ENCODE peak calls at places on chromosomes 7 and 10, in nine cellular contexts. One of them, this sample, is unnamed.

GRCh38 chr10:72069751-72070501 is 18.4 kb downstream of the SPOCK2 start:
- DNase-seq in mesendoderm: peak; percentile 65
- DNase-seq in colonic mucosa: no peak
- DNase-seq in keratinocyte: no peak
- DNase-seq in foreskin fibroblast: no peak
- DNase-seq in HCT116: no peak
- DNase-seq in adrenal gland: no peak
- DNase-seq in OCI-LY7: no peak
- DNase-seq in heart left ventricle: no peak
- DNase-seq in this sample: no peak

GRCh38 chr7:143913945-143914615 is 12.1 kb upstream of the TCAF1 start:
- DNase-seq in mesendoderm: no peak
- DNase-seq in colonic mucosa: no peak
- DNase-seq in keratinocyte: no peak
- DNase-seq in foreskin fibroblast: no peak
- DNase-seq in HCT116: no peak
- DNase-seq in adrenal gland: no peak
- DNase-seq in OCI-LY7: no peak
- DNase-seq in heart left ventricle: no peak
- DNase-seq in this sample: no peak

GRCh38 chr10:3825862-3826351 is 40.9 kb upstream of the KLF6 start:
- DNase-seq in mesendoderm: no peak
- DNase-seq in colonic mucosa: no peak
- DNase-seq in keratinocyte: no peak
- DNase-seq in foreskin fibroblast: peak; percentile 55
- DNase-seq in HCT116: no peak
- DNase-seq in adrenal gland: no peak
- DNase-seq in OCI-LY7: no peak
- DNase-seq in heart left ventricle: peak; percentile 41
- DNase-seq in this sample: no peak

GRCh38 chr10:99740261-99740660 is 8.2 kb downstream of the CUTC start:
- DNase-seq in mesendoderm: no peak
- DNase-seq in colonic mucosa: no peak
- DNase-seq in keratinocyte: no peak
- DNase-seq in foreskin fibroblast: no peak
- DNase-seq in HCT116: no peak
- DNase-seq in adrenal gland: no peak
- DNase-seq in OCI-LY7: no peak
- DNase-seq in heart left ventricle: no peak
- DNase-seq in this sample: no peak

GRCh38 chr10:89793649-89794254 is 92.4 kb downstream of the KIF20B start:
- DNase-seq in mesendoderm: peak; percentile 78
- DNase-seq in colonic mucosa: peak; percentile 31
- DNase-seq in keratinocyte: peak; percentile 26
- DNase-seq in foreskin fibroblast: peak; percentile 56
- DNase-seq in HCT116: peak; percentile 73
- DNase-seq in adrenal gland: peak; percentile 39
- DNase-seq in OCI-LY7: peak; percentile 72
- DNase-seq in heart left ventricle: peak; percentile 24
- DNase-seq in this sample: peak; percentile 64

GRCh38 chr10:123611876-123612275 is 54.3 kb upstream of the GPR26 start:
- DNase-seq in mesendoderm: no peak
- DNase-seq in colonic mucosa: no peak
- DNase-seq in keratinocyte: no peak
- DNase-seq in foreskin fibroblast: no peak
- DNase-seq in HCT116: no peak
- DNase-seq in adrenal gland: no peak
- DNase-seq in OCI-LY7: no peak
- DNase-seq in heart left ventricle: no peak
- DNase-seq in this sample: no peak

GRCh38 chr10:132889556-132889955 is 52.8 kb downstream of the CFAP46 start:
- DNase-seq in mesendoderm: no peak
- DNase-seq in colonic mucosa: no peak
- DNase-seq in keratinocyte: no peak
- DNase-seq in foreskin fibroblast: no peak
- DNase-seq in HCT116: no peak
- DNase-seq in adrenal gland: no peak
- DNase-seq in OCI-LY7: no peak
- DNase-seq in heart left ventricle: no peak
- DNase-seq in this sample: no peak

GRCh38 chr7:54824655-54825054 is 65.6 kb upstream of the SEC61G start:
- DNase-seq in mesendoderm: no peak
- DNase-seq in colonic mucosa: no peak
- DNase-seq in keratinocyte: no peak
- DNase-seq in foreskin fibroblast: no peak
- DNase-seq in HCT116: no peak
- DNase-seq in adrenal gland: no peak
- DNase-seq in OCI-LY7: no peak
- DNase-seq in heart left ventricle: no peak
- DNase-seq in this sample: no peak

GRCh38 chr7:48084727-48085432 is 4.2 kb upstream of the UPP1 start:
- DNase-seq in mesendoderm: peak; percentile 95
- DNase-seq in colonic mucosa: peak; percentile 57
- DNase-seq in keratinocyte: peak; percentile 94
- DNase-seq in foreskin fibroblast: peak; percentile 97
- DNase-seq in HCT116: peak; percentile 87
- DNase-seq in adrenal gland: peak; percentile 68
- DNase-seq in OCI-LY7: no peak
- DNase-seq in heart left ventricle: peak; percentile 70
- DNase-seq in this sample: peak; percentile 48

GRCh38 chr7:100489824-100490223 is 6.1 kb downstream of the NYAP1 start:
- DNase-seq in mesendoderm: peak; percentile 99
- DNase-seq in colonic mucosa: peak; percentile 76
- DNase-seq in keratinocyte: no peak
- DNase-seq in foreskin fibroblast: peak; percentile 90
- DNase-seq in HCT116: no peak
- DNase-seq in adrenal gland: no peak
- DNase-seq in OCI-LY7: peak; percentile 85
- DNase-seq in heart left ventricle: peak; percentile 32
- DNase-seq in this sample: peak; percentile 48

GRCh38 chr7:69937097-69937496 is 338.8 kb downstream of the AUTS2 start:
- DNase-seq in mesendoderm: peak; percentile 41
- DNase-seq in colonic mucosa: no peak
- DNase-seq in keratinocyte: no peak
- DNase-seq in foreskin fibroblast: no peak
- DNase-seq in HCT116: no peak
- DNase-seq in adrenal gland: no peak
- DNase-seq in OCI-LY7: no peak
- DNase-seq in heart left ventricle: no peak
- DNase-seq in this sample: no peak
- H3K4me3 ChIP-seq in mesendoderm: no peak overlapping the region
- H3K4me3 ChIP-seq in colonic mucosa: no peak overlapping the region
- H3K4me3 ChIP-seq in keratinocyte: no peak overlapping the region
- H3K4me3 ChIP-seq in foreskin fibroblast: no peak overlapping the region
- H3K4me3 ChIP-seq in HCT116: no peak overlapping the region
- H3K4me3 ChIP-seq in adrenal gland: no peak overlapping the region
- H3K4me3 ChIP-seq in OCI-LY7: no peak overlapping the region
- H3K4me3 ChIP-seq in heart left ventricle: no peak overlapping the region
- H3K4me3 ChIP-seq in this sample: no peak overlapping the region

GRCh38 chr7:462173-463103 is 57.2 kb downstream of the PDGFA start:
- DNase-seq in mesendoderm: no peak
- DNase-seq in colonic mucosa: no peak
- DNase-seq in keratinocyte: no peak
- DNase-seq in foreskin fibroblast: no peak
- DNase-seq in HCT116: no peak
- DNase-seq in adrenal gland: no peak
- DNase-seq in OCI-LY7: no peak
- DNase-seq in heart left ventricle: no peak
- DNase-seq in this sample: no peak

GRCh38 chr7:460374-461117 is 59.1 kb downstream of the PDGFA start:
- DNase-seq in mesendoderm: peak; percentile 58
- DNase-seq in colonic mucosa: no peak
- DNase-seq in keratinocyte: no peak
- DNase-seq in foreskin fibroblast: peak; percentile 52
- DNase-seq in HCT116: no peak
- DNase-seq in adrenal gland: no peak
- DNase-seq in OCI-LY7: no peak
- DNase-seq in heart left ventricle: peak; percentile 56
- DNase-seq in this sample: no peak

GRCh38 chr7:459584-460373 is 59.9 kb downstream of the PDGFA start:
- DNase-seq in mesendoderm: peak; percentile 20
- DNase-seq in colonic mucosa: no peak
- DNase-seq in keratinocyte: no peak
- DNase-seq in foreskin fibroblast: no peak
- DNase-seq in HCT116: no peak
- DNase-seq in adrenal gland: no peak
- DNase-seq in OCI-LY7: no peak
- DNase-seq in heart left ventricle: no peak
- DNase-seq in this sample: no peak

GRCh38 chr7:461118-461452 is 58.6 kb downstream of the PDGFA start:
- DNase-seq in mesendoderm: no peak
- DNase-seq in colonic mucosa: no peak
- DNase-seq in keratinocyte: no peak
- DNase-seq in foreskin fibroblast: no peak
- DNase-seq in HCT116: no peak
- DNase-seq in adrenal gland: no peak
- DNase-seq in OCI-LY7: no peak
- DNase-seq in heart left ventricle: no peak
- DNase-seq in this sample: peak; percentile 2

DNA sequence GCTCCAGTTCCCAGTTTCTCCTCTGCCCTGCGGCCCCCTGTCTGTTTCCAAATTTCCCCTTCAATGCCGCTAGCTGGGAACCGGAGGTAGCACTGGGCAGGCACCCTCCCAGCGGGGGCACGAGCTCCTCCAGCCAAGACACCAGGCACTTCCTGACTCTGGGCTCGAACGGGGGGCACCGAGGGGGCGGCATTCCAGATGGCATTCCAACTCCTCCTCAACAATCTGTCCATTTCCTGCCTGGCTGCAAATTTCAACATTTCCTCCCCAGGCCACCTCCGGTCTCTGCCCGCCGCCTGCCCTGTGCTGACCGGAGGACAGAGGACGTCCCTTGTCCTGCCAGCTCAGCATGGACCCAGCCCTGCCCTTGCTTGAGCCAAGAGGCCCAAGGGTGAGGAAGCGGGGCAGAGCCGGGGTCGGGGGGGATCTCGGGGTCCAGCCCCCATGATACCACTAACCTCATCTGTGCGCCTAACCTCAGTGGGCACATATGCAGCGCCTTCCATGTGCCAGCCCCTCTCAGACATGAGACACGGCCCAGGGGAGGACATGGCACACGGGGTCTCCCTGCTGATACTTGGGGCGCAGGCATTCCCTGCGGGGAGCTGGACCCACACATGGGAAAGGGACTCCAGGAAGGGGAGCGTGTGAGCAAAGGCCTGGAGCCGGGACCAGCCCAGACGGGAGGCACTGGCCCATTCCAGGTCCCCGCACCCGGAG is 58.0 kb downstream of the PDGFA start:
- DNase-seq in mesendoderm: peak; percentile 31
- DNase-seq in colonic mucosa: no peak
- DNase-seq in keratinocyte: no peak
- DNase-seq in foreskin fibroblast: peak; percentile 51
- DNase-seq in HCT116: no peak
- DNase-seq in adrenal gland: no peak
- DNase-seq in OCI-LY7: no peak
- DNase-seq in heart left ventricle: no peak
- DNase-seq in this sample: peak; percentile 44
- H3K4me3 ChIP-seq in mesendoderm: no peak overlapping the region
- H3K4me3 ChIP-seq in colonic mucosa: no peak overlapping the region
- H3K4me3 ChIP-seq in keratinocyte: no peak overlapping the region
- H3K4me3 ChIP-seq in foreskin fibroblast: no peak overlapping the region
- H3K4me3 ChIP-seq in HCT116: no peak overlapping the region
- H3K4me3 ChIP-seq in adrenal gland: no peak overlapping the region
- H3K4me3 ChIP-seq in OCI-LY7: no peak overlapping the region
- H3K4me3 ChIP-seq in heart left ventricle: no peak overlapping the region
- H3K4me3 ChIP-seq in this sample: no peak overlapping the region

GRCh38 chr10:102776779-102777417 is 33.1 kb downstream of the WBP1L start:
- DNase-seq in mesendoderm: peak; percentile 98
- DNase-seq in colonic mucosa: peak; percentile 40
- DNase-seq in keratinocyte: peak; percentile 87
- DNase-seq in foreskin fibroblast: peak; percentile 94
- DNase-seq in HCT116: no peak
- DNase-seq in adrenal gland: peak; percentile 73
- DNase-seq in OCI-LY7: no peak
- DNase-seq in heart left ventricle: peak; percentile 87
- DNase-seq in this sample: peak; percentile 60

GRCh38 chr10:102777696-102778530 is 34.2 kb downstream of the WBP1L start:
- DNase-seq in mesendoderm: peak; percentile 59
- DNase-seq in colonic mucosa: no peak
- DNase-seq in keratinocyte: peak; percentile 35
- DNase-seq in foreskin fibroblast: no peak
- DNase-seq in HCT116: no peak
- DNase-seq in adrenal gland: no peak
- DNase-seq in OCI-LY7: no peak
- DNase-seq in heart left ventricle: no peak
- DNase-seq in this sample: no peak

GRCh38 chr10:102773986-102774385 is 30.2 kb downstream of the WBP1L start:
- DNase-seq in mesendoderm: no peak
- DNase-seq in colonic mucosa: no peak
- DNase-seq in keratinocyte: no peak
- DNase-seq in foreskin fibroblast: no peak
- DNase-seq in HCT116: no peak
- DNase-seq in adrenal gland: no peak
- DNase-seq in OCI-LY7: no peak
- DNase-seq in heart left ventricle: peak; percentile 64
- DNase-seq in this sample: no peak

GRCh38 chr10:102775201-102775972 is 31.6 kb downstream of the WBP1L start:
- DNase-seq in mesendoderm: no peak
- DNase-seq in colonic mucosa: no peak
- DNase-seq in keratinocyte: no peak
- DNase-seq in foreskin fibroblast: no peak
- DNase-seq in HCT116: no peak
- DNase-seq in adrenal gland: no peak
- DNase-seq in OCI-LY7: no peak
- DNase-seq in heart left ventricle: peak; percentile 80
- DNase-seq in this sample: peak; percentile 34

DNA sequence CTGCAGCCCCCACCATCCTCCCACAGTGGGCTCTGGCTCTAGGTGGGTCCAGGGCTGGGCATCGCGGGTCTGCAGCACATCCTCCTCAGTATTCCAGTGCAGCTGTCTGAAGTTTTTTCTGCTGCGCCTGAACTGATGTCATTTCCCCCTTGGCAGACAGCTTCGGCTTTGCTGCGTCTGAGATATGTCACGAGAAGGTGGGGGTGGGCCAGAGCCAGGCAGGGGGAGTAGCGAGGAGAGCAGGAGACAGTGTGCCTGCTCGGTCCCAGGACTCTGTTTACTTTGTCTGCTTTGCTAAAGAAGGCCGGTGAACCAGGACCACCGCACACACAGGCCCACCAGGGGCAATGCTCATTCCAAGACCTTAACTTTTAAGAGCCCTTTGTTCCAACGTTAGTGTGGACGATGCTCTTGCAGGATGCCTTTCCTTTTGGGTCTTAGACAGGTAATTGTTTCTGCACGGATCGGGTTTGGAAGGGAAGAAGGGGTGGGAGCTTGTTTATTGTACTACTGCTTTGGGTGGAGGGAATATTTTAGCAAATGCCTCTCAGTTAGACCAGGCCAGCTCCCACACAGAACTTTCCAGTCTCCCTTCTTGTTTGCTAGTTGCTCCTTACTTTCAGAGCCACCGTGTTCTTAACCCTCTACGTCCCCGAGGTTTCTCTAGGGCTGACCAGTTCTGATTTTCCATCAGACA is 32.4 kb downstream of the WBP1L start:
- DNase-seq in mesendoderm: peak; percentile 82
- DNase-seq in colonic mucosa: peak; percentile 62
- DNase-seq in keratinocyte: no peak
- DNase-seq in foreskin fibroblast: peak; percentile 54
- DNase-seq in HCT116: no peak
- DNase-seq in adrenal gland: peak; percentile 84
- DNase-seq in OCI-LY7: no peak
- DNase-seq in heart left ventricle: peak; percentile 92
- DNase-seq in this sample: peak; percentile 43
- H3K4me3 ChIP-seq in mesendoderm: no peak overlapping the region
- H3K4me3 ChIP-seq in colonic mucosa: no peak overlapping the region
- H3K4me3 ChIP-seq in keratinocyte: peak overlapping the region; percentile 57
- H3K4me3 ChIP-seq in foreskin fibroblast: peak overlapping the region; percentile 18
- H3K4me3 ChIP-seq in HCT116: no peak overlapping the region
- H3K4me3 ChIP-seq in adrenal gland: peak overlapping the region; percentile 29
- H3K4me3 ChIP-seq in OCI-LY7: no peak overlapping the region
- H3K4me3 ChIP-seq in heart left ventricle: peak overlapping the region; percentile 61
- H3K4me3 ChIP-seq in this sample: no peak overlapping the region

GRCh38 chr7:28904539-28905143 is 53.5 kb downstream of the TRIL start:
- DNase-seq in mesendoderm: peak; percentile 32
- DNase-seq in colonic mucosa: no peak
- DNase-seq in keratinocyte: no peak
- DNase-seq in foreskin fibroblast: peak; percentile 18
- DNase-seq in HCT116: no peak
- DNase-seq in adrenal gland: no peak
- DNase-seq in OCI-LY7: no peak
- DNase-seq in heart left ventricle: no peak
- DNase-seq in this sample: no peak
- H3K4me3 ChIP-seq in mesendoderm: no peak overlapping the region
- H3K4me3 ChIP-seq in colonic mucosa: no peak overlapping the region
- H3K4me3 ChIP-seq in keratinocyte: peak overlapping the region; percentile 56
- H3K4me3 ChIP-seq in foreskin fibroblast: peak overlapping the region; percentile 60
- H3K4me3 ChIP-seq in HCT116: no peak overlapping the region
- H3K4me3 ChIP-seq in adrenal gland: no peak overlapping the region
- H3K4me3 ChIP-seq in OCI-LY7: no peak overlapping the region
- H3K4me3 ChIP-seq in heart left ventricle: peak overlapping the region; percentile 4
- H3K4me3 ChIP-seq in this sample: no peak overlapping the region